ENCODE peak calls at places on chromosomes 7 and 10, in four cellular contexts. One of them, this sample, is unnamed. For H3K4me1, the result is how much of the 10 kb centered on the place peaks cover.

GRCh38 chr7:111871283-111871682 is 309.0 kb upstream of the IMMP2L start:
- DNase-seq in left lung: no peak
- DNase-seq in transverse colon: no peak
- DNase-seq in aorta: no peak
- DNase-seq in this sample: no peak

GRCh38 chr10:25457552-25457951 is 282.8 kb downstream of the GPR158 start:
- DNase-seq in left lung: no peak
- DNase-seq in transverse colon: no peak
- DNase-seq in aorta: no peak
- DNase-seq in this sample: no peak

GRCh38 chr10:79066460-79067240 is 2.1 kb upstream of the ZMIZ1 start:
- DNase-seq in left lung: peak
- DNase-seq in transverse colon: no peak
- DNase-seq in aorta: no peak
- DNase-seq in this sample: no peak

GRCh38 chr10:5515948-5516761 is 8.6 kb upstream of the CALML3 start:
- DNase-seq in left lung: no peak
- DNase-seq in transverse colon: no peak
- DNase-seq in aorta: peak
- DNase-seq in this sample: no peak

GRCh38 chr7:1725199-1725701 is 55.2 kb downstream of the ELFN1 start:
- DNase-seq in left lung: peak
- DNase-seq in transverse colon: peak
- DNase-seq in aorta: no peak
- DNase-seq in this sample: no peak

GRCh38 chr7:87361320-87361719 is 15.9 kb downstream of the CROT start:
- DNase-seq in left lung: no peak
- DNase-seq in transverse colon: no peak
- DNase-seq in aorta: no peak
- DNase-seq in this sample: no peak

GRCh38 chr10:124491105-124491504 is 29.5 kb downstream of the LHPP start:
- DNase-seq in left lung: no peak
- DNase-seq in transverse colon: no peak
- DNase-seq in aorta: peak
- DNase-seq in this sample: no peak

GRCh38 chr7:129829677-129830631 is 122.8 kb downstream of the UBE2H start:
- DNase-seq in left lung: no peak
- DNase-seq in transverse colon: peak
- DNase-seq in aorta: peak
- DNase-seq in this sample: peak

GRCh38 chr10:20658158-20658557 is 239.0 kb downstream of the NEBL start:
- DNase-seq in left lung: no peak
- DNase-seq in transverse colon: no peak
- DNase-seq in aorta: no peak
- DNase-seq in this sample: no peak

GRCh38 chr7:157662110-157662791 is 325.4 kb downstream of the DNAJB6 start:
- DNase-seq in left lung: peak
- DNase-seq in transverse colon: no peak
- DNase-seq in aorta: peak
- DNase-seq in this sample: peak

GRCh38 chr7:87528733-87529132 is 53.3 kb upstream of the ABCB4 start:
- DNase-seq in left lung: no peak
- DNase-seq in transverse colon: no peak
- DNase-seq in aorta: no peak
- DNase-seq in this sample: no peak

GRCh38 chr7:136618788-136619187 is 249.7 kb upstream of the CHRM2 start:
- DNase-seq in left lung: no peak
- DNase-seq in transverse colon: no peak
- DNase-seq in aorta: no peak
- DNase-seq in this sample: no peak

GRCh38 chr7:127632276-127632910 is 14.5 kb upstream of the PAX4 start:
- DNase-seq in left lung: no peak
- DNase-seq in transverse colon: no peak
- DNase-seq in aorta: no peak
- DNase-seq in this sample: no peak

GRCh38 chr10:101827919-101828600 is 9.8 kb upstream of the OGA start:
- DNase-seq in left lung: no peak
- DNase-seq in transverse colon: no peak
- DNase-seq in aorta: peak
- DNase-seq in this sample: no peak
- H3K4me1 ChIP-seq in left lung: under half
- H3K4me1 ChIP-seq in transverse colon: under half
- H3K4me1 ChIP-seq in aorta: under half
- H3K4me1 ChIP-seq in this sample: under half

DNA sequence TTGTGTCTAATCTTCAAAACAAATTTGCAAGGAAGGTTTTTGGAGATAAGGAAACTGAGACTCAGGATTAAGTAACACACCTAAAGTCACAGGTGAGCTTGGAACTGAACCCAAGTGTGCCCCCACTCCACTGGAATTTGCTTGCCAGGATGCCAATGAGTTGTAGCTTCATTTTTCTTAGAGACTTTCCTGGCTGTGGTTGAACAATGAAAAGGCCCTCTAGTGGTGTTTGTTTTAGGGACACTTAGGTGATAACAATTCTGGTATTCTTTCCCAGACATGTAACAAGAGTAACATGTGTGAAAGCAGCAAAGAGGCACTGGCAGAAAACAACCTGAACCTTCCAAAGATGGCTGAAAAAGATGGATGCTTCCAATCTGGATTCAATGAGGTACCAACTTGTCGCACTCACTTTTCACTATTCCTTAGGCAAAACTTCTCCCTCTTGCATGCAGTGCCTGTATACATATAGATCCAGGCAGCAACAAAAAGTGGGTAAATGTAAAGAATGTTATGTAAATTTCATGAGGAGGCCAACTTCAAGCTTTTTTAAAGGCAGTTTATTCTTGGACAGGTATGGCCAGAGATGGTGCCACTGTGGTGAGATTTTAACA is 1.5 kb downstream of the IL6 start:
- DNase-seq in left lung: no peak
- DNase-seq in transverse colon: no peak
- DNase-seq in aorta: no peak
- DNase-seq in this sample: no peak
- H3K4me1 ChIP-seq in left lung: half or more
- H3K4me1 ChIP-seq in transverse colon: under half
- H3K4me1 ChIP-seq in aorta: under half
- H3K4me1 ChIP-seq in this sample: under half

GRCh38 chr10:74926791-74927585 is 100.6 kb downstream of the KAT6B start:
- DNase-seq in left lung: no peak
- DNase-seq in transverse colon: no peak
- DNase-seq in aorta: no peak
- DNase-seq in this sample: no peak
- H3K4me1 ChIP-seq in left lung: under half
- H3K4me1 ChIP-seq in transverse colon: under half
- H3K4me1 ChIP-seq in aorta: under half
- H3K4me1 ChIP-seq in this sample: half or more

GRCh38 chr10:102245101-102245931 is at the start of gene GBF1:
- DNase-seq in left lung: peak
- DNase-seq in transverse colon: peak
- DNase-seq in aorta: peak
- DNase-seq in this sample: peak
- H3K4me1 ChIP-seq in left lung: half or more
- H3K4me1 ChIP-seq in transverse colon: under half
- H3K4me1 ChIP-seq in aorta: under half
- H3K4me1 ChIP-seq in this sample: half or more

GRCh38 chr10:132457328-132458070 is 60.5 kb downstream of the PWWP2B start:
- DNase-seq in left lung: peak
- DNase-seq in transverse colon: no peak
- DNase-seq in aorta: peak
- DNase-seq in this sample: peak
- H3K4me1 ChIP-seq in left lung: under half
- H3K4me1 ChIP-seq in transverse colon: half or more
- H3K4me1 ChIP-seq in aorta: under half
- H3K4me1 ChIP-seq in this sample: under half

DNA sequence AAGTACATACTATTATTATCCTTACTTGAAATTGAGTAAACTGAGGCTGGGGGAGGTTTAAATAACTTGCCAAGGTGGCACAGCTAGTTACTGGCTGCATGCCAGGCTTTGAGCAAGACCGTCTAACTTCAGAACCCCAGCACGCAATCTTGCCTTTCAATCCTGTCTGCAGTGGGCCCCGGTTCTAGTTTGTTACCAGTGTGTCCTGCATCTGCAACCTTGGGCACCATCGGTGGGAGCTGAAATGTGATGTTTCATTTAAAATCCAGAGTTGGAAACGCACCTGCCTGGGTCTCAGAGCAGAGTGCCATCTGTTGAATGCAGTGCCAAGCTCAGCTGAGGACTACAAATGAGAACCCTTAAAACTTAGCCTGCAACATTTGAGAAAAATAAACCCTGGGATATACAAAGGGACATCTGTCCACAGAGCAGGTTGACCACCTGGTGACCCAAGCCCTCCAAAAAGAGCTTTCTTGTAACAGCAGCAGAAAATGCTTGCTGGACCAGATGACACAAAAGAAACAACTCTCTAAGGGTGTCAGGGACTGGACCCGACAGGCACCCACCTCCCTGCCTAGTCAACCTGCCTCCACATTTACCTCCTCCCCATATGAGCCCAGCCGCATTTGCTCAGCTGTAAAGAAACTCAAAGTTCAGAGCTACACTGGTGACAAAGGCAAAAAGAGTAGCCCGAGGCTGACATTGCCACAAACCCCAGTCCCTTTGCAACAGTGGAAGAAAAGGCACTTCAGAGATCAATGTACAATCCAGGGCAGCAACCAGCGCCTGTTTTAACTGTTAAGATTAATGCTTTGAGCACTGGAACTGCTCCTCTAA is 1.7 kb downstream of the SH3PXD2A start:
- DNase-seq in left lung: no peak
- DNase-seq in transverse colon: peak
- DNase-seq in aorta: no peak
- DNase-seq in this sample: no peak
- H3K4me1 ChIP-seq in left lung: half or more
- H3K4me1 ChIP-seq in transverse colon: half or more
- H3K4me1 ChIP-seq in aorta: under half
- H3K4me1 ChIP-seq in this sample: half or more

DNA sequence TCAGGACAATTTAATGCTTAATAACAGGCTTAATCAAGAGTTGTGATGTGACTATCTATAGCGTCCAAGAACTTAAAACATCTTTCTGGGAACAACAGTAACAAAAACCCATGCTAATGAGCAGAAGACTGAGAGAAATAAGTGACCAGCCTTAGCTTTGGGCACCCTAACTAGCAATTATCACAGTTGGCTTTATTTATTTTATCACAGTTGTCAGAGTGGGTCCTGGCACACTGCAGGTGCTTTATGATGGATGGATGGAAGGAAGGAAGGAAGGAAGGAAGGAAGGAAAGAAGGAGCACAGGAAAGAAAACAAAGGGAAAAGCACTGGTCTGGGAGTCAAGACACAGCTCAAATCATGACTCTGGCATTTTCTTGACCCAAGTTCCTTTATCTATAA is 181.1 kb downstream of the SKAP2 start:
- DNase-seq in left lung: no peak
- DNase-seq in transverse colon: no peak
- DNase-seq in aorta: no peak
- DNase-seq in this sample: no peak
- H3K4me1 ChIP-seq in left lung: under half
- H3K4me1 ChIP-seq in transverse colon: under half
- H3K4me1 ChIP-seq in aorta: under half
- H3K4me1 ChIP-seq in this sample: under half

DNA sequence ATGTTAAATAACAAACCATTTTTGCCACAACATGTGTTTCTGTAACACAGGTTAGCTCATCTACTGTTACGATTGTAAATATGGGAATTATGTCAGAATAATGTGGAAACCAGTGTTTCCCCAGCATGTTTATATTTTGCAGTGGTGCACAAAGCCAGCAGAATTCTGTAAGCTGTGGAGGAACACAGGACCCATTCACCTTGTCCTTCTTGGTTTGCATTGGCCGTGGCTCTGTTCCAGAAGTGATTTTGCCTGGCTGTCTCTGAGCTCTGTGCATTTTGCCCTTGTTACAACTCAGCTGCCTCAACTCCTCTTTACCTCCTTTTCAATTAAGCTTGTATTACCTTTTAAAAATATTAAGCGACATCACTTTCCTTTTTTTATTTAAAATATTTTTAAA is 33.8 kb downstream of the EEPD1 start:
- DNase-seq in left lung: no peak
- DNase-seq in transverse colon: no peak
- DNase-seq in aorta: no peak
- DNase-seq in this sample: no peak
- H3K4me1 ChIP-seq in left lung: under half
- H3K4me1 ChIP-seq in transverse colon: under half
- H3K4me1 ChIP-seq in aorta: under half
- H3K4me1 ChIP-seq in this sample: under half

This sample was measured in suprapubic skin.